ENCODE peak calls at places on chromosomes 16 and 17, in eight cellular contexts. One of them, this sample, is unnamed.

GRCh38 chr16:81937305-81938038 is 73.8 kb downstream of the SDR42E1 start:
- DNase-seq in left ventricle myocardium inferior: peak
- DNase-seq in endodermal cell: no peak
- DNase-seq in PC-3: no peak
- DNase-seq in choroid plexus epithelial cell: peak
- DNase-seq in colonic mucosa: no peak
- DNase-seq in neural crest cell: no peak
- DNase-seq in tibial nerve: no peak
- DNase-seq in this sample: no peak

GRCh38 chr17:74892974-74893911 is at the start of gene FADS6:
- DNase-seq in left ventricle myocardium inferior: no peak
- DNase-seq in endodermal cell: peak
- DNase-seq in PC-3: no peak
- DNase-seq in choroid plexus epithelial cell: no peak
- DNase-seq in colonic mucosa: no peak
- DNase-seq in neural crest cell: no peak
- DNase-seq in tibial nerve: no peak
- DNase-seq in this sample: no peak

GRCh38 chr17:77840576-77841160 is 117.8 kb upstream of the TNRC6C start:
- DNase-seq in left ventricle myocardium inferior: peak
- DNase-seq in endodermal cell: peak
- DNase-seq in PC-3: no peak
- DNase-seq in choroid plexus epithelial cell: no peak
- DNase-seq in colonic mucosa: no peak
- DNase-seq in neural crest cell: no peak
- DNase-seq in tibial nerve: no peak
- DNase-seq in this sample: no peak

GRCh38 chr16:31117384-31118222 is at the start of gene KAT8:
- DNase-seq in left ventricle myocardium inferior: peak
- DNase-seq in endodermal cell: peak
- DNase-seq in PC-3: peak
- DNase-seq in choroid plexus epithelial cell: peak
- DNase-seq in colonic mucosa: peak
- DNase-seq in neural crest cell: peak
- DNase-seq in tibial nerve: peak
- DNase-seq in this sample: peak

GRCh38 chr17:81221371-81221841 is 1.4 kb downstream of the CEP131 start:
- DNase-seq in left ventricle myocardium inferior: no peak
- DNase-seq in endodermal cell: peak
- DNase-seq in PC-3: no peak
- DNase-seq in choroid plexus epithelial cell: no peak
- DNase-seq in colonic mucosa: no peak
- DNase-seq in neural crest cell: no peak
- DNase-seq in tibial nerve: no peak
- DNase-seq in this sample: no peak

GRCh38 chr16:89373355-89374110 is 116.8 kb downstream of the ANKRD11 start:
- DNase-seq in left ventricle myocardium inferior: no peak
- DNase-seq in endodermal cell: no peak
- DNase-seq in PC-3: no peak
- DNase-seq in choroid plexus epithelial cell: peak
- DNase-seq in colonic mucosa: no peak
- DNase-seq in neural crest cell: no peak
- DNase-seq in tibial nerve: no peak
- DNase-seq in this sample: no peak

GRCh38 chr16:78684040-78684611 is 584.7 kb downstream of the WWOX start:
- DNase-seq in left ventricle myocardium inferior: peak
- DNase-seq in endodermal cell: no peak
- DNase-seq in PC-3: peak
- DNase-seq in choroid plexus epithelial cell: peak
- DNase-seq in colonic mucosa: peak
- DNase-seq in neural crest cell: no peak
- DNase-seq in tibial nerve: peak
- DNase-seq in this sample: no peak

GRCh38 chr16:27920391-27920891 is 143.1 kb downstream of the GSG1L start:
- DNase-seq in left ventricle myocardium inferior: no peak
- DNase-seq in endodermal cell: peak
- DNase-seq in PC-3: peak
- DNase-seq in choroid plexus epithelial cell: peak
- DNase-seq in colonic mucosa: no peak
- DNase-seq in neural crest cell: peak
- DNase-seq in tibial nerve: no peak
- DNase-seq in this sample: peak

GRCh38 chr16:30354423-30355143 is 525 bp downstream of the CD2BP2 start:
- DNase-seq in left ventricle myocardium inferior: no peak
- DNase-seq in endodermal cell: no peak
- DNase-seq in PC-3: peak
- DNase-seq in choroid plexus epithelial cell: no peak
- DNase-seq in colonic mucosa: peak
- DNase-seq in neural crest cell: no peak
- DNase-seq in tibial nerve: no peak
- DNase-seq in this sample: no peak

GRCh38 chr16:51953541-51953940 is 593.4 kb downstream of the TOX3 start:
- DNase-seq in left ventricle myocardium inferior: no peak
- DNase-seq in endodermal cell: no peak
- DNase-seq in PC-3: no peak
- DNase-seq in choroid plexus epithelial cell: no peak
- DNase-seq in colonic mucosa: no peak
- DNase-seq in neural crest cell: no peak
- DNase-seq in tibial nerve: no peak
- DNase-seq in this sample: no peak

GRCh38 chr16:4683255-4684029 is 9.9 kb upstream of the NUDT16L1 start:
- DNase-seq in left ventricle myocardium inferior: no peak
- DNase-seq in endodermal cell: no peak
- DNase-seq in PC-3: no peak
- DNase-seq in choroid plexus epithelial cell: no peak
- DNase-seq in colonic mucosa: no peak
- DNase-seq in neural crest cell: no peak
- DNase-seq in tibial nerve: no peak
- DNase-seq in this sample: no peak

GRCh38 chr16:4684030-4684715 is 9.2 kb upstream of the NUDT16L1 start:
- DNase-seq in left ventricle myocardium inferior: no peak
- DNase-seq in endodermal cell: no peak
- DNase-seq in PC-3: no peak
- DNase-seq in choroid plexus epithelial cell: no peak
- DNase-seq in colonic mucosa: no peak
- DNase-seq in neural crest cell: no peak
- DNase-seq in tibial nerve: no peak
- DNase-seq in this sample: no peak

GRCh38 chr16:4682084-4682581 is 11.2 kb upstream of the NUDT16L1 start:
- DNase-seq in left ventricle myocardium inferior: no peak
- DNase-seq in endodermal cell: peak
- DNase-seq in PC-3: no peak
- DNase-seq in choroid plexus epithelial cell: no peak
- DNase-seq in colonic mucosa: no peak
- DNase-seq in neural crest cell: no peak
- DNase-seq in tibial nerve: no peak
- DNase-seq in this sample: no peak

GRCh38 chr16:4681471-4682083 is 11.8 kb upstream of the NUDT16L1 start:
- DNase-seq in left ventricle myocardium inferior: no peak
- DNase-seq in endodermal cell: peak
- DNase-seq in PC-3: no peak
- DNase-seq in choroid plexus epithelial cell: no peak
- DNase-seq in colonic mucosa: no peak
- DNase-seq in neural crest cell: no peak
- DNase-seq in tibial nerve: no peak
- DNase-seq in this sample: no peak

GRCh38 chr16:4682616-4683254 is 10.6 kb upstream of the NUDT16L1 start:
- DNase-seq in left ventricle myocardium inferior: no peak
- DNase-seq in endodermal cell: peak
- DNase-seq in PC-3: peak
- DNase-seq in choroid plexus epithelial cell: peak
- DNase-seq in colonic mucosa: no peak
- DNase-seq in neural crest cell: peak
- DNase-seq in tibial nerve: no peak
- DNase-seq in this sample: peak
- TF ChIP-seq CTCF in left ventricle myocardium inferior: peak
- TF ChIP-seq CTCF in endodermal cell: peak
- TF ChIP-seq CTCF in PC-3: peak
- TF ChIP-seq CTCF in choroid plexus epithelial cell: peak
- TF ChIP-seq CTCF in colonic mucosa: no peak
- TF ChIP-seq CTCF in neural crest cell: peak
- TF ChIP-seq CTCF in tibial nerve: peak
- TF ChIP-seq CTCF in this sample: peak

GRCh38 chr17:2070241-2071023 is 15.5 kb downstream of the HIC1 start:
- DNase-seq in left ventricle myocardium inferior: no peak
- DNase-seq in endodermal cell: peak
- DNase-seq in PC-3: no peak
- DNase-seq in choroid plexus epithelial cell: no peak
- DNase-seq in colonic mucosa: no peak
- DNase-seq in neural crest cell: no peak
- DNase-seq in tibial nerve: no peak
- DNase-seq in this sample: no peak
- TF ChIP-seq CTCF in left ventricle myocardium inferior: no peak
- TF ChIP-seq CTCF in endodermal cell: peak
- TF ChIP-seq CTCF in PC-3: no peak
- TF ChIP-seq CTCF in choroid plexus epithelial cell: no peak
- TF ChIP-seq CTCF in colonic mucosa: no peak
- TF ChIP-seq CTCF in neural crest cell: no peak
- TF ChIP-seq CTCF in tibial nerve: no peak
- TF ChIP-seq CTCF in this sample: no peak

GRCh38 chr17:8110456-8110804 is 7.9 kb downstream of the ALOXE3 start:
- DNase-seq in left ventricle myocardium inferior: no peak
- DNase-seq in endodermal cell: no peak
- DNase-seq in PC-3: no peak
- DNase-seq in choroid plexus epithelial cell: no peak
- DNase-seq in colonic mucosa: no peak
- DNase-seq in neural crest cell: no peak
- DNase-seq in tibial nerve: no peak
- DNase-seq in this sample: no peak
- TF ChIP-seq CTCF in left ventricle myocardium inferior: no peak
- TF ChIP-seq CTCF in endodermal cell: no peak
- TF ChIP-seq CTCF in PC-3: no peak
- TF ChIP-seq CTCF in choroid plexus epithelial cell: no peak
- TF ChIP-seq CTCF in colonic mucosa: no peak
- TF ChIP-seq CTCF in neural crest cell: peak
- TF ChIP-seq CTCF in tibial nerve: no peak
- TF ChIP-seq CTCF in this sample: no peak

GRCh38 chr17:76104140-76104895 is 731 bp upstream of the EXOC7 start:
- DNase-seq in left ventricle myocardium inferior: no peak
- DNase-seq in endodermal cell: peak
- DNase-seq in PC-3: no peak
- DNase-seq in choroid plexus epithelial cell: no peak
- DNase-seq in colonic mucosa: no peak
- DNase-seq in neural crest cell: no peak
- DNase-seq in tibial nerve: no peak
- DNase-seq in this sample: no peak

GRCh38 chr17:76104896-76105231 is 1.3 kb upstream of the EXOC7 start:
- DNase-seq in left ventricle myocardium inferior: no peak
- DNase-seq in endodermal cell: peak
- DNase-seq in PC-3: no peak
- DNase-seq in choroid plexus epithelial cell: no peak
- DNase-seq in colonic mucosa: no peak
- DNase-seq in neural crest cell: no peak
- DNase-seq in tibial nerve: no peak
- DNase-seq in this sample: no peak

GRCh38 chr17:76103274-76104139 is at the start of gene EXOC7:
- DNase-seq in left ventricle myocardium inferior: peak
- DNase-seq in endodermal cell: peak
- DNase-seq in PC-3: peak
- DNase-seq in choroid plexus epithelial cell: peak
- DNase-seq in colonic mucosa: peak
- DNase-seq in neural crest cell: peak
- DNase-seq in tibial nerve: peak
- DNase-seq in this sample: peak

GRCh38 chr17:76102944-76103273 is 678 bp downstream of the EXOC7 start:
- DNase-seq in left ventricle myocardium inferior: no peak
- DNase-seq in endodermal cell: no peak
- DNase-seq in PC-3: peak
- DNase-seq in choroid plexus epithelial cell: no peak
- DNase-seq in colonic mucosa: no peak
- DNase-seq in neural crest cell: no peak
- DNase-seq in tibial nerve: no peak
- DNase-seq in this sample: no peak

GRCh38 chr17:76107507-76107906 is 3.9 kb upstream of the EXOC7 start:
- DNase-seq in left ventricle myocardium inferior: no peak
- DNase-seq in endodermal cell: no peak
- DNase-seq in PC-3: peak
- DNase-seq in choroid plexus epithelial cell: peak
- DNase-seq in colonic mucosa: no peak
- DNase-seq in neural crest cell: no peak
- DNase-seq in tibial nerve: no peak
- DNase-seq in this sample: no peak
- TF ChIP-seq CTCF in left ventricle myocardium inferior: peak
- TF ChIP-seq CTCF in endodermal cell: peak
- TF ChIP-seq CTCF in PC-3: peak
- TF ChIP-seq CTCF in choroid plexus epithelial cell: no peak
- TF ChIP-seq CTCF in colonic mucosa: no peak
- TF ChIP-seq CTCF in neural crest cell: peak
- TF ChIP-seq CTCF in tibial nerve: no peak
- TF ChIP-seq CTCF in this sample: peak

GRCh38 chr16:58842746-58843145 is 108.6 kb upstream of the GOT2 start:
- DNase-seq in left ventricle myocardium inferior: no peak
- DNase-seq in endodermal cell: no peak
- DNase-seq in PC-3: no peak
- DNase-seq in choroid plexus epithelial cell: no peak
- DNase-seq in colonic mucosa: no peak
- DNase-seq in neural crest cell: no peak
- DNase-seq in tibial nerve: no peak
- DNase-seq in this sample: no peak

GRCh38 chr16:58848662-58849002 is 114.5 kb upstream of the GOT2 start:
- DNase-seq in left ventricle myocardium inferior: no peak
- DNase-seq in endodermal cell: peak
- DNase-seq in PC-3: no peak
- DNase-seq in choroid plexus epithelial cell: no peak
- DNase-seq in colonic mucosa: no peak
- DNase-seq in neural crest cell: no peak
- DNase-seq in tibial nerve: no peak
- DNase-seq in this sample: no peak

GRCh38 chr16:58842156-58842555 is 108.0 kb upstream of the GOT2 start:
- DNase-seq in left ventricle myocardium inferior: no peak
- DNase-seq in endodermal cell: no peak
- DNase-seq in PC-3: no peak
- DNase-seq in choroid plexus epithelial cell: no peak
- DNase-seq in colonic mucosa: no peak
- DNase-seq in neural crest cell: no peak
- DNase-seq in tibial nerve: no peak
- DNase-seq in this sample: no peak

GRCh38 chr16:58847902-58848661 is 114.0 kb upstream of the GOT2 start:
- DNase-seq in left ventricle myocardium inferior: no peak
- DNase-seq in endodermal cell: no peak
- DNase-seq in PC-3: no peak
- DNase-seq in choroid plexus epithelial cell: no peak
- DNase-seq in colonic mucosa: no peak
- DNase-seq in neural crest cell: no peak
- DNase-seq in tibial nerve: no peak
- DNase-seq in this sample: no peak

GRCh38 chr16:58843675-58844074 is 109.6 kb upstream of the GOT2 start:
- DNase-seq in left ventricle myocardium inferior: no peak
- DNase-seq in endodermal cell: no peak
- DNase-seq in PC-3: peak
- DNase-seq in choroid plexus epithelial cell: peak
- DNase-seq in colonic mucosa: no peak
- DNase-seq in neural crest cell: no peak
- DNase-seq in tibial nerve: no peak
- DNase-seq in this sample: no peak
- TF ChIP-seq CTCF in left ventricle myocardium inferior: peak
- TF ChIP-seq CTCF in endodermal cell: peak
- TF ChIP-seq CTCF in PC-3: peak
- TF ChIP-seq CTCF in choroid plexus epithelial cell: peak
- TF ChIP-seq CTCF in colonic mucosa: no peak
- TF ChIP-seq CTCF in neural crest cell: peak
- TF ChIP-seq CTCF in tibial nerve: no peak
- TF ChIP-seq CTCF in this sample: peak

This sample was measured in progenitor cell of endocrine pancreas.